ENCODE peak calls at places on chromosome 7, in six cellular contexts. X, O, F, P, U and K are unnamed samples.

GRCh38 chr7:94212160-94212559 is 182.5 kb upstream of the COL1A2 start:
- DNase-seq in X (no peak), O (no peak), F (no peak), P (peak), U (no peak), K (no peak)

GRCh38 chr7:110759069-110759468 is 331.9 kb upstream of the LRRN3 start:
- DNase-seq in X (no peak), O (no peak), F (no peak), P (no peak), U (no peak), K (no peak)

GRCh38 chr7:66847879-66848810 is 72.9 kb upstream of the TMEM248 start:
- DNase-seq in X (peak), O (no peak), F (no peak), P (no peak), U (no peak), K (peak)

GRCh38 chr7:130493275-130493868 is 1.5 kb downstream of the MEST start:
- DNase-seq in X (peak), O (peak), F (no peak), P (no peak), U (no peak), K (no peak)

GRCh38 chr7:5420841-5421625 is 2.6 kb downstream of the TNRC18 start:
- DNase-seq in X (no peak), O (peak), F (no peak), P (peak), U (no peak), K (no peak)

GRCh38 chr7:36283711-36284130 is 105.9 kb upstream of the ANLN start:
- DNase-seq in X (no peak), O (no peak), F (no peak), P (no peak), U (no peak), K (no peak)

GRCh38 chr7:8065356-8065813 is 96.8 kb downstream of the GLCCI1 start:
- DNase-seq in X (peak), O (no peak), F (no peak), P (no peak), U (peak), K (peak)

GRCh38 chr7:129607471-129608120 is 3.9 kb upstream of the NRF1 start:
- DNase-seq in X (no peak), O (no peak), F (no peak), P (peak), U (no peak), K (no peak)

GRCh38 chr7:76515999-76516443 is 5.7 kb downstream of the UPK3B start:
- DNase-seq in X (peak), O (peak), F (no peak), P (peak), U (no peak), K (peak)

DNA sequence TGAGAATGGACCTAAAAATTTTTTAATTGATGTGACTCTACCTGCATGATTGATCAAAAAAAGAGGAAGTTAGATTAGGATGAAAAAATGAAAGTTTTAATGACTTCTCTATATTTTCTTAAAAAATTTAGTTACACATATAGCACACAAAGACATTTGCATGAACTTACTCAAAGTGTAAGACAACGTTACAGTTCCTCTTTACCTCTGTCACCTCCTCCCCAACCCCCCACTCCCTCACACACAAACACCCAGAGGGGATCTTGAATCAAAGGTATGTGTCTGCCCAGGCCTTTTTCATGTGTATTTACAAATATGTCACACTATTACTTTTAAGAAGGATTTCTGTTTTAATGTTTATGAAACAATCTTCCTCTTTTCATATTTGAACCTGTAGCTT is 20.6 kb upstream of the CDCA7L start:
- DNase-seq in X (no peak), O (no peak), F (no peak), P (no peak), U (no peak), K (no peak)
- H3K4me3 ChIP-seq in X (no peak), O (no peak), F (no peak), P (no peak), U (no peak), K (no peak)

GRCh38 chr7:674454-675410 is 51.8 kb upstream of the DNAAF5 start:
- DNase-seq in X (no peak), O (peak), F (no peak), P (no peak), U (no peak), K (no peak)

GRCh38 chr7:676246-676971 is 50.1 kb upstream of the DNAAF5 start:
- DNase-seq in X (no peak), O (no peak), F (no peak), P (no peak), U (no peak), K (no peak)

GRCh38 chr7:671415-672042 is 55.0 kb upstream of the DNAAF5 start:
- DNase-seq in X (no peak), O (no peak), F (no peak), P (no peak), U (no peak), K (no peak)

GRCh38 chr7:672891-673290 is 53.6 kb upstream of the DNAAF5 start:
- DNase-seq in X (no peak), O (no peak), F (no peak), P (no peak), U (no peak), K (no peak)

DNA sequence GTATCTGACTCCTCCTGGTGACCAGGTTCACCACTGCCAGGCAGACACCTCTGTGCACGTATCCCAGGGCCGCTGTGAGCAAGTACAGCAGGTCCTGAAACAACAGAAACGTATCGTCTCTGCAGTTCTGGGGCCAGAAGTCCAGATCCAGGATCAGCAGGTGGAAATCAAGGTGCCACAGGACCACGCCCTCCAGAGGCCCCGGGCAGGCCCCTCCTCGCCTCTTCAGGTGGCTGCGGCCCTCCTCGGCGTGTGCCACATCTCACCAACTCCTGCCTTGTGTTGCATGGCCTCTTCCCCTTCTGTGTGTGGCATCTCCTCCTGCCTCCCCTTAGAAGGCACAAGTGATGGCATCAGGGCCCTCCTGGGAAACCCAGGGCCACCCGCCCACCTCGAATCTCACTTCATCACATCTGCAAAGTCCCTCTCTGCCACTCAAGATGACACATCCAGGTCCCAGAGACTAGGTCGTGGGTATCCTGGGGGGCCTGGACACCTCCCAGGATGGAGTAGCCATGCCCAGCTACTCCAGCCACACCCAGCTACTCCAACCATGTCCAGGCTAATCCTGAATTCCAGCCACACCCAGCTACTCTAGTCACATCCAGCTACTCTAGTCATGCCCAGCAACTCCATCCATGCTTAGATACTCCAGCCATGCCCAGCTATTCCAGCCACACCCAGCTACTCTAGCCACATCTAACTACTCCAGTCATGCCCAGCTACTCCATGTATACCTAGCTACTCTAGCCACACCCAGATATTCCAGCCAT is 52.6 kb upstream of the DNAAF5 start:
- DNase-seq in X (no peak), O (no peak), F (no peak), P (no peak), U (no peak), K (no peak)
- H3K4me3 ChIP-seq in X (no peak), O (no peak), F (no peak), P (no peak), U (no peak), K (no peak)

GRCh38 chr7:69182596-69183467 is 415.4 kb upstream of the AUTS2 start:
- DNase-seq in X (no peak), O (no peak), F (no peak), P (no peak), U (no peak), K (no peak)
- H3K4me3 ChIP-seq in X (no peak), O (no peak), F (no peak), P (no peak), U (no peak), K (no peak)

DNA sequence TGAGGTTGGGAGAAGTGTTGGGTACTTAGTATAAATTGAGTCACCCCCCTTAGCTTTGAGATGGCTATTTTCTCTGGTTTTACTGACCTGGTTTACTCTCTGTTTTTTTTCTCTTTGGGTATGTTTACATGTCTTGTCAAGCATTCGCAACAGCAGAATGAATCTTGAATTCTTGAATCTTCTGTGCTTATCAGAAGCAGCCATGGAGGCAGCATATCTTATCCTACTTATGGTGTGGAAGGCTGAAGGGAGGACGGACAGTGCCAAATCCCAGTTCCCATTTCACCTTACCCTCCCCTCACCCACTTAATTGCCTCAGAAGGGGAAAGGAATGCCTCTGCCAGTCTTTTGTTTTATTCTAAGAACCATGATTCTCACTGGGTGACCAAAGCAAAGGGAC is 3.7 kb downstream of the SND1 start:
- DNase-seq in X (no peak), O (no peak), F (no peak), P (no peak), U (no peak), K (no peak)
- H3K4me3 ChIP-seq in X (no peak), O (no peak), F (no peak), P (no peak), U (no peak), K (no peak)